ENCODE peak calls at places on chromosomes 1 and 21, in five cellular contexts. A is left lung, R is pancreas, Y is MM.1S, U is RWPE2. I is an unnamed sample.
A peak's percentile ranks its signal among the peaks of the same experiment; 100 is the strongest.

GRCh38 chr1:22544606-22545005 is 18.7 kb upstream of the EPHA8 start:
- DNase-seq in R (no peak), U (no peak), Y (no peak), A (no peak), I (no peak)

GRCh38 chr1:228348708-228349467 is 57.7 kb downstream of the TRIM11 start:
- DNase-seq in R (no peak), A (no peak), U (no peak), Y (no peak), I (no peak)

GRCh38 chr1:208988811-208989222 is 594.7 kb upstream of the CAMK1G start:
- DNase-seq in U (no peak), A (no peak), Y (peak; percentile 93), R (no peak), I (no peak)

GRCh38 chr1:41648230-41648629 is 163.7 kb upstream of the EDN2 start:
- DNase-seq in U (no peak), Y (no peak), R (no peak), A (no peak), I (no peak)

GRCh38 chr1:244212792-244213475 is 161.9 kb downstream of the ZBTB18 start:
- DNase-seq in R (no peak), A (no peak), U (no peak), Y (no peak), I (no peak)

GRCh38 chr1:236692128-236692527 is 5.8 kb downstream of the ACTN2 start:
- DNase-seq in U (no peak), R (no peak), Y (no peak), A (no peak), I (no peak)

GRCh38 chr1:88768816-88769215 is 84.7 kb downstream of the PKN2 start:
- DNase-seq in U (no peak), Y (no peak), A (no peak), R (no peak), I (no peak)

GRCh38 chr1:30033276-30034104 is 689.9 kb downstream of the MATN1 start:
- DNase-seq in Y (no peak), R (no peak), A (no peak), U (no peak), I (no peak)

GRCh38 chr1:186984959-186985358 is 156.2 kb downstream of the PLA2G4A start:
- DNase-seq in U (no peak), R (no peak), A (no peak), Y (no peak), I (no peak)

GRCh38 chr1:212669102-212669501 is 30.5 kb downstream of the BATF3 start:
- DNase-seq in R (no peak), U (no peak), Y (peak; percentile 31), A (no peak), I (no peak)

GRCh38 chr1:92482665-92483441 is 3.9 kb downstream of the GFI1 start:
- DNase-seq in A (no peak), Y (peak; percentile 49), U (no peak), R (peak; percentile 24), I (no peak)

GRCh38 chr1:31299365-31299764 is 2.5 kb downstream of the ZCCHC17 start:
- DNase-seq in Y (no peak), A (no peak), U (no peak), R (no peak), I (no peak)

GRCh38 chr1:230327892-230328284 is 98.2 kb downstream of the PGBD5 start:
- DNase-seq in U (no peak), A (no peak), R (no peak), Y (no peak), I (no peak)

GRCh38 chr1:78079580-78079979 is 33.8 kb downstream of the GIPC2 start:
- DNase-seq in U (no peak), R (no peak), A (no peak), Y (no peak), I (no peak)

GRCh38 chr1:55001311-55001710 is 2.6 kb downstream of the BSND start:
- DNase-seq in U (no peak), Y (no peak), R (no peak), A (no peak), I (no peak)

GRCh38 chr21:35428489-35428888 is 379.4 kb upstream of the RUNX1 start:
- DNase-seq in U (no peak), A (peak; percentile 63), R (peak; percentile 27), Y (no peak), I (no peak)

GRCh38 chr1:82486969-82487368 is 686.2 kb downstream of the ADGRL2 start:
- DNase-seq in R (no peak), Y (no peak), A (no peak), U (no peak), I (no peak)

GRCh38 chr1:165696625-165697100 is 1.7 kb downstream of the ALDH9A1 start:
- DNase-seq in Y (no peak), U (no peak), A (no peak), R (no peak), I (no peak)

GRCh38 chr1:228031276-228031995 is 24.6 kb downstream of the WNT3A start:
- DNase-seq in U (no peak), Y (no peak), A (peak; percentile 10), R (no peak), I (no peak)

GRCh38 chr1:196690582-196690981 is 38.7 kb downstream of the CFH start:
- DNase-seq in U (no peak), R (no peak), A (no peak), Y (no peak), I (no peak)

GRCh38 chr1:171372418-171373088 is 58.6 kb downstream of the FMO4 start:
- DNase-seq in U (no peak), A (no peak), Y (no peak), R (no peak), I (no peak)

GRCh38 chr1:234975122-234975940 is 153.3 kb downstream of the TOMM20 start:
- DNase-seq in A (no peak), Y (no peak), U (no peak), R (peak; percentile 13), I (no peak)

DNA sequence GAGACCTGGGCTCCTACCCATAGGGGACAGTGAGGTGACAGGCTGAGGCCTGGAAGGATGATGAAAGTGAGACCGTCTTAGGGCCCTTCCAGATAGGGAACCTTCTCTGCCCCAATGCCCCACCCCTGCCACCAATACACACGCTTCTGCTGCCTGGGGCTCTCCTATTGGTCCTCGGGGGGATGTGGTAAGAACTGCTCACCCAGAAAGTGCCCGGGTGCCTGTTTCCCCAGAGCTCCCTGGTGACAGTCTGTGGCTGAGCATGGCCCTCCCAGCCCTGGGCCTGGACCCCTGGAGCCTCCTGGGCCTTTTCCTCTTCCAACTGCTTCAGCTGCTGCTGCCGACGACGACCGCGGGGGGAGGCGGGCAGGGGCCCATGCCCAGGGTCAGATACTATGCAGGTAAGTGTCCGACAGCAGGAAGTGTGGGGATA is 948 bp downstream of the SEMA4A start:
- DNase-seq in A (peak; percentile 77), R (no peak), U (no peak), Y (peak; percentile 95), I (no peak)
- H3K4me1 ChIP-seq in A (no peaks in the 10 kb centered on the region), R (no peaks in the 10 kb centered on the region), U (peaks cover 10% of the 10 kb centered on the region), Y (peaks cover 60% of the 10 kb centered on the region), I (peaks cover 7% of the 10 kb centered on the region)

GRCh38 chr1:156436319-156437043 is 64.1 kb downstream of the MEF2D start:
- DNase-seq in A (no peak), U (no peak), R (no peak), Y (no peak), I (no peak)
- H3K4me3 ChIP-seq in A (no peak overlapping the region), U (no peak overlapping the region), R (peak overlapping the region; percentile 21), Y (no peak overlapping the region), I (peak overlapping the region; percentile 67)

DNA sequence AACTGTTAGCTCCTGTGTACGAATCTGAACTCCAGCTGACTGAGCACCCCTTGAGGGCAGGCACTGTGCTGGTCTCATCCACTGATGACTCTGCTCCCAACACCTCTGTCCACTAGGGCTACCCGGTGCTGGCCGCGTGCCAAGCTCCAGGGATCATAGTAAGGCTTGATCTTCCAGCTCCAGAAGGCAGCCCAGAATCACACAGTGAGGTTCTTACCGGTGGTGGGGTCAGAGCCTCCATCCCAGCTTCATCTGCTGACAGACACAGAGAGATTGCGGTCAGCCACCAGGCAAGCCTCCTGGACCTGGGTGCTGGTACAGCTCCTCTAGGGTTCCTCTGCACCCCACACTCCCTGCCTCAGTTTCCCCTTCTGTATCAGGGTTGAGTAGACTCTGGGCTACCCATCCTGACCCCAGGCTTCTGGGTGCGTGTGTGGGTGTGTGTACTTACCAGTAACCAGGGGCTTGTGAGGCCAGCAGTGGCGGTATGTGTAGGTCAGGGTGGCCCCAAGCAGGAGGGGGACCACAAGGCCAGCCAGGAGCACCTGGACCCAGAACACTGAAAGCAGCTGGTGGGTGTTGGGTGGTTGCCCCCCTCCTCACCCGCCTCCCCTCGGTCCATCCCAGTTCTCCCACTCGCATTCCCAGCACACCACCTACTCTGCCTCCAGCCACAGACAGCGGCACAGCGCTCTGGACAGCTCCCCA is 3.4 kb downstream of the TNFRSF25 start:
- DNase-seq in U (no peak), Y (no peak), A (no peak), R (no peak), I (no peak)
- TF ChIP-seq CTCF in U (no peak), Y (no peak), A (no peak), R (no peak), I (no peak)

GRCh38 chr1:226700861-226701260 is 38.2 kb downstream of the ITPKB start:
- DNase-seq in Y (no peak), A (no peak), U (no peak), R (no peak), I (no peak)

GRCh38 chr1:226702318-226702956 is 36.6 kb downstream of the ITPKB start:
- DNase-seq in U (no peak), R (no peak), Y (no peak), A (no peak), I (no peak)

GRCh38 chr1:226702957-226703831 is 35.9 kb downstream of the ITPKB start:
- DNase-seq in R (peak; percentile 73), Y (peak; percentile 71), U (no peak), A (peak; percentile 82), I (no peak)

GRCh38 chr1:226706664-226707063 is 32.4 kb downstream of the ITPKB start:
- DNase-seq in U (no peak), A (no peak), Y (no peak), R (no peak), I (no peak)

DNA sequence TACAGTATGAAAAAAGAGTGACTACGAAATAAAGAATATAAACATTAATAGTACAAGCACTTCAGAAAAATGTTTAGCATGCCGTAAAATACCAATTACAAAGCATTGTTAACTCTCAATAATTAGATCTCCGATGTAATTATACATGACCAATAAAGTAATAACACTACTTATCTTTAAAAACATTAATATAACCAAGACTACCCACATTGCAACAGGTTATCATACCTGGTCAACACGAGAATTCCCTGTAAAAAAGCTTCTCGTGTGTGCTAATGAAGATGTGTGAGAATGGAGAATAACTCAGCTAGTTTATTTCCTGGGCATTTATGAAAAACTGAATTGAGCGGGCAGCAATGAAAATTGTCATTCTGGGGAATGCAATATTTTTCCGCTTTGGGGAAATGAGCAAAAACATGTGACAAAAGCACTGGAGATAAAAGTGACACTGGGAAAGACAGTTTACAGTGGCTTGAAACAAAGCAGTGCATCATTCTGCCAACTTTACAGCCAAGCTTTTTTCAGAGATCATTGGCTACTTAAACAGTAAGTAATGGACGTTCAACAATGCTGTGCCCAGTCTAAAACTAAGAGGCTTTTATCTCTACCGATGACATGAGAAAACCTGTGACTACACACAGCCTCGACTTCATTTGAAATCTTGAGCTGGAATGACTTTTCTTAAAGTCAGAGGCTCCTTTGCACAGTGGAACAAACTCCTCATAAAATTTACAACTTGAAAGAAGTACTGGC is 34.7 kb downstream of the ITPKB start:
- DNase-seq in Y (no peak), A (no peak), R (no peak), U (no peak), I (no peak)
- H3K4me1 ChIP-seq in Y (peaks cover 4% of the 10 kb centered on the region), A (peaks cover 10% of the 10 kb centered on the region), R (peaks cover 8% of the 10 kb centered on the region), U (no peaks in the 10 kb centered on the region), I (peaks cover 36% of the 10 kb centered on the region)

GRCh38 chr1:198933506-198933905 is 294.7 kb downstream of the PTPRC start:
- DNase-seq in U (no peak), A (no peak), R (no peak), Y (no peak), I (no peak)
- H3K4me3 ChIP-seq in U (no peak overlapping the region), A (peak overlapping the region; percentile 58), R (no peak overlapping the region), Y (no peak overlapping the region), I (peak overlapping the region; percentile 74)